ENCODE peak calls at places on chromosomes 6 and 20, in ten cellular contexts. One of them, this sample, is unnamed.

GRCh38 chr6:87333591-87334181 is 4.6 kb upstream of the GJB7 start:
- DNase-seq in foreskin fibroblast: peak; percentile 37
- DNase-seq in GM06990: no peak
- DNase-seq in psoas muscle: no peak
- DNase-seq in astrocyte of the spinal cord: no peak
- DNase-seq in osteocyte: no peak
- DNase-seq in cardiac fibroblast: peak; percentile 62
- DNase-seq in upper lobe of right lung: no peak
- DNase-seq in neural crest cell: no peak
- DNase-seq in A673: peak; percentile 71
- DNase-seq in this sample: no peak

GRCh38 chr6:98833101-98834059 is 994 bp upstream of the POU3F2 start:
- DNase-seq in osteocyte: no peak
- DNase-seq in astrocyte of the spinal cord: peak; percentile 58
- DNase-seq in cardiac fibroblast: peak; percentile 23
- DNase-seq in GM06990: peak; percentile 54
- DNase-seq in upper lobe of right lung: peak; percentile 73
- DNase-seq in foreskin fibroblast: no peak
- DNase-seq in A673: peak; percentile 80
- DNase-seq in psoas muscle: no peak
- DNase-seq in neural crest cell: no peak
- DNase-seq in this sample: no peak

GRCh38 chr20:49928411-49929141 is 7.6 kb upstream of the RNF114 start:
- DNase-seq in GM06990: peak; percentile 38
- DNase-seq in neural crest cell: peak; percentile 83
- DNase-seq in foreskin fibroblast: peak; percentile 76
- DNase-seq in cardiac fibroblast: peak; percentile 91
- DNase-seq in osteocyte: peak; percentile 91
- DNase-seq in A673: peak; percentile 91
- DNase-seq in psoas muscle: peak; percentile 85
- DNase-seq in astrocyte of the spinal cord: peak; percentile 90
- DNase-seq in upper lobe of right lung: peak; percentile 83
- DNase-seq in this sample: peak; percentile 48

GRCh38 chr6:4948781-4949450 is 54.9 kb downstream of the RPP40 start:
- DNase-seq in foreskin fibroblast: no peak
- DNase-seq in A673: peak; percentile 30
- DNase-seq in astrocyte of the spinal cord: no peak
- DNase-seq in osteocyte: no peak
- DNase-seq in GM06990: no peak
- DNase-seq in neural crest cell: no peak
- DNase-seq in cardiac fibroblast: no peak
- DNase-seq in psoas muscle: no peak
- DNase-seq in upper lobe of right lung: no peak
- DNase-seq in this sample: no peak

GRCh38 chr6:42406296-42407280 is 45.1 kb downstream of the TRERF1 start:
- DNase-seq in foreskin fibroblast: no peak
- DNase-seq in osteocyte: no peak
- DNase-seq in neural crest cell: no peak
- DNase-seq in cardiac fibroblast: peak; percentile 39
- DNase-seq in astrocyte of the spinal cord: peak; percentile 43
- DNase-seq in psoas muscle: no peak
- DNase-seq in upper lobe of right lung: no peak
- DNase-seq in A673: peak; percentile 37
- DNase-seq in GM06990: no peak
- DNase-seq in this sample: no peak

GRCh38 chr20:40309731-40310130 is 379.3 kb downstream of the MAFB start:
- DNase-seq in psoas muscle: no peak
- DNase-seq in GM06990: no peak
- DNase-seq in cardiac fibroblast: no peak
- DNase-seq in neural crest cell: no peak
- DNase-seq in A673: no peak
- DNase-seq in osteocyte: no peak
- DNase-seq in upper lobe of right lung: no peak
- DNase-seq in foreskin fibroblast: no peak
- DNase-seq in astrocyte of the spinal cord: peak; percentile 46
- DNase-seq in this sample: no peak

GRCh38 chr6:12263403-12263802 is 26.8 kb upstream of the EDN1 start:
- DNase-seq in GM06990: no peak
- DNase-seq in psoas muscle: no peak
- DNase-seq in A673: no peak
- DNase-seq in neural crest cell: no peak
- DNase-seq in upper lobe of right lung: no peak
- DNase-seq in cardiac fibroblast: no peak
- DNase-seq in foreskin fibroblast: no peak
- DNase-seq in osteocyte: no peak
- DNase-seq in astrocyte of the spinal cord: no peak
- DNase-seq in this sample: no peak

GRCh38 chr6:156396068-156396771 is 381.0 kb upstream of the ARID1B start:
- DNase-seq in astrocyte of the spinal cord: no peak
- DNase-seq in cardiac fibroblast: no peak
- DNase-seq in upper lobe of right lung: no peak
- DNase-seq in psoas muscle: no peak
- DNase-seq in A673: no peak
- DNase-seq in neural crest cell: no peak
- DNase-seq in foreskin fibroblast: no peak
- DNase-seq in GM06990: peak; percentile 74
- DNase-seq in osteocyte: no peak
- DNase-seq in this sample: no peak

GRCh38 chr6:151060096-151060741 is 179.5 kb upstream of the AKAP12 start:
- DNase-seq in foreskin fibroblast: peak; percentile 94
- DNase-seq in osteocyte: peak; percentile 64
- DNase-seq in A673: no peak
- DNase-seq in GM06990: no peak
- DNase-seq in neural crest cell: no peak
- DNase-seq in cardiac fibroblast: peak; percentile 77
- DNase-seq in astrocyte of the spinal cord: peak; percentile 92
- DNase-seq in upper lobe of right lung: no peak
- DNase-seq in psoas muscle: no peak
- DNase-seq in this sample: no peak

GRCh38 chr20:32626859-32627636 is 41.9 kb upstream of the NOL4L start:
- DNase-seq in psoas muscle: no peak
- DNase-seq in A673: no peak
- DNase-seq in osteocyte: no peak
- DNase-seq in cardiac fibroblast: no peak
- DNase-seq in neural crest cell: no peak
- DNase-seq in upper lobe of right lung: no peak
- DNase-seq in GM06990: peak; percentile 37
- DNase-seq in foreskin fibroblast: no peak
- DNase-seq in astrocyte of the spinal cord: no peak
- DNase-seq in this sample: peak; percentile 27

GRCh38 chr20:57260065-57260958 is 6.1 kb downstream of the BMP7 start:
- DNase-seq in psoas muscle: no peak
- DNase-seq in cardiac fibroblast: no peak
- DNase-seq in foreskin fibroblast: no peak
- DNase-seq in astrocyte of the spinal cord: no peak
- DNase-seq in A673: no peak
- DNase-seq in GM06990: no peak
- DNase-seq in upper lobe of right lung: no peak
- DNase-seq in osteocyte: no peak
- DNase-seq in neural crest cell: no peak
- DNase-seq in this sample: no peak

GRCh38 chr6:142756215-142756630 is 188.8 kb downstream of the HIVEP2 start:
- DNase-seq in foreskin fibroblast: peak; percentile 81
- DNase-seq in GM06990: no peak
- DNase-seq in upper lobe of right lung: no peak
- DNase-seq in neural crest cell: no peak
- DNase-seq in astrocyte of the spinal cord: peak; percentile 35
- DNase-seq in cardiac fibroblast: peak; percentile 63
- DNase-seq in psoas muscle: no peak
- DNase-seq in A673: no peak
- DNase-seq in osteocyte: no peak
- DNase-seq in this sample: no peak
- TF ChIP-seq CTCF in foreskin fibroblast: no peak
- TF ChIP-seq CTCF in GM06990: no peak
- TF ChIP-seq CTCF in upper lobe of right lung: no peak
- TF ChIP-seq CTCF in neural crest cell: no peak
- TF ChIP-seq CTCF in astrocyte of the spinal cord: no peak
- TF ChIP-seq CTCF in cardiac fibroblast: peak; percentile 0
- TF ChIP-seq CTCF in psoas muscle: no peak
- TF ChIP-seq CTCF in A673: no peak
- TF ChIP-seq CTCF in osteocyte: no peak
- TF ChIP-seq CTCF in this sample: no peak

DNA sequence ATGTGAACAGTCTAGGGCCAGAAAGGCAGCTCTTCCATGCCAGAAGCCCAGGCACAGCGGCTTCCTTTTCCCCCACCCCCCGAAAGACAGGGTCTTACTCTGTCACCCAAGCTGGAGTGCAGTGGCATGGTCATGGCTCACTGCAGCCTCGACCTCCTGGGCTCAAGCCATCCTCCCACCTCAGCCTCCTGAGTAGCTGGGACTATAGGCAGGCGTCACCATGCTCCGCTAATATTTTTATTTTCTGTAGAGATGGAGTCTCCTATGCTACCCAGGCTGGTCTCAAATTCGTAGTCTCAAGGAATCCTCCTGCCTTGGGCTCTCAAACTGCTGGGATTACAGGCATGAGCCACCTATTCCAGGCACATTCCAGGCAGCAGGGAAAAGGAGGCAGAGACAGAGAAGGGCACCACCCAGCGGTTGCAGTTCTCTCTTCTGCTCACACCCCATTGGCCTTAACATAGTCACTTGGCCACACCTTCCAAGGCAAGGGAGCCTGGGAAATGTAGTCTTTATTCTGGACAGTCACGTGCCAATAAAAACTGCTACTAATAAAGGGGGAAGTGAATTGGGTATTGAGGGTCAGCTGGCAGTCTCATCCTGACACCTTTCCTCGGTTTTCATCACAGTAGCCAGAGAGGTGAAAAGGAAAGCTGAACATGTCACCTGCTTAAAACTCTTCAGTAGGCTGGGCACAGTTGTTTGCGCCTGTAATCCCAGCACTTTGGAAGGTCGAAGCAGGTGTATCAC is 205.9 kb downstream of the ZMYND8 start:
- DNase-seq in upper lobe of right lung: peak; percentile 76
- DNase-seq in psoas muscle: peak; percentile 61
- DNase-seq in osteocyte: no peak
- DNase-seq in astrocyte of the spinal cord: peak; percentile 76
- DNase-seq in cardiac fibroblast: peak; percentile 85
- DNase-seq in foreskin fibroblast: peak; percentile 55
- DNase-seq in GM06990: no peak
- DNase-seq in A673: peak; percentile 85
- DNase-seq in neural crest cell: peak; percentile 65
- DNase-seq in this sample: no peak
- TF ChIP-seq CTCF in upper lobe of right lung: peak; percentile 50
- TF ChIP-seq CTCF in psoas muscle: peak; percentile 27
- TF ChIP-seq CTCF in osteocyte: peak; percentile 75
- TF ChIP-seq CTCF in astrocyte of the spinal cord: peak; percentile 78
- TF ChIP-seq CTCF in cardiac fibroblast: peak; percentile 84
- TF ChIP-seq CTCF in foreskin fibroblast: peak; percentile 59
- TF ChIP-seq CTCF in GM06990: peak; percentile 24
- TF ChIP-seq CTCF in A673: peak; percentile 82
- TF ChIP-seq CTCF in neural crest cell: peak; percentile 72
- TF ChIP-seq CTCF in this sample: no peak

GRCh38 chr6:55496201-55496600 is 82.8 kb downstream of the HMGCLL1 start:
- DNase-seq in osteocyte: no peak
- DNase-seq in foreskin fibroblast: peak; percentile 3
- DNase-seq in neural crest cell: no peak
- DNase-seq in A673: no peak
- DNase-seq in GM06990: no peak
- DNase-seq in cardiac fibroblast: no peak
- DNase-seq in psoas muscle: no peak
- DNase-seq in astrocyte of the spinal cord: no peak
- DNase-seq in upper lobe of right lung: no peak
- DNase-seq in this sample: no peak

GRCh38 chr6:55495277-55495676 is 83.7 kb downstream of the HMGCLL1 start:
- DNase-seq in upper lobe of right lung: no peak
- DNase-seq in cardiac fibroblast: no peak
- DNase-seq in psoas muscle: no peak
- DNase-seq in neural crest cell: no peak
- DNase-seq in foreskin fibroblast: no peak
- DNase-seq in A673: no peak
- DNase-seq in GM06990: no peak
- DNase-seq in osteocyte: no peak
- DNase-seq in astrocyte of the spinal cord: no peak
- DNase-seq in this sample: no peak

GRCh38 chr6:55492259-55492658 is 86.7 kb downstream of the HMGCLL1 start:
- DNase-seq in osteocyte: no peak
- DNase-seq in astrocyte of the spinal cord: no peak
- DNase-seq in cardiac fibroblast: no peak
- DNase-seq in GM06990: no peak
- DNase-seq in foreskin fibroblast: no peak
- DNase-seq in psoas muscle: no peak
- DNase-seq in upper lobe of right lung: no peak
- DNase-seq in A673: no peak
- DNase-seq in neural crest cell: no peak
- DNase-seq in this sample: no peak

DNA sequence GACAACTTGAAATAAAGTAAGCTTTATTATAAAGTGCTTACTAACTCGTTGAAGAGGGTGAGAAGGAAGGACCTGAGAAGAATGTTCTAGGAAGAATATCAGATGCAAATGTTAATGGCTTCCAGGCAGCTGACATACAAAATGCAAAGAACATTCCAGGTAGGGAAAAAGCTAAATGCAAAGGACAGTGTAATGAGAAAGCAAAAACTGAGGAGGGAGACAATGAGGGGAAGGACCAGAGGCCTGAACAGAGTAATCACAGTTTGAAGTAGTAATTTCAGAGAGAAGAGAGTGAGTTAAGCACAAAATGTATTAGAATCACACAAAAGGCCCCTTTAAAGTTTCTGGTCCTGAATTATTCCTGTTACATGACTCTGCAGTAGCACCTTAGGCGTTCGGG is 81.3 kb downstream of the HMGCLL1 start:
- DNase-seq in astrocyte of the spinal cord: no peak
- DNase-seq in psoas muscle: no peak
- DNase-seq in osteocyte: no peak
- DNase-seq in foreskin fibroblast: no peak
- DNase-seq in cardiac fibroblast: no peak
- DNase-seq in upper lobe of right lung: no peak
- DNase-seq in A673: no peak
- DNase-seq in GM06990: no peak
- DNase-seq in neural crest cell: no peak
- DNase-seq in this sample: no peak
- TF ChIP-seq CTCF in astrocyte of the spinal cord: no peak
- TF ChIP-seq CTCF in psoas muscle: no peak
- TF ChIP-seq CTCF in osteocyte: no peak
- TF ChIP-seq CTCF in foreskin fibroblast: no peak
- TF ChIP-seq CTCF in cardiac fibroblast: no peak
- TF ChIP-seq CTCF in upper lobe of right lung: no peak
- TF ChIP-seq CTCF in A673: no peak
- TF ChIP-seq CTCF in GM06990: no peak
- TF ChIP-seq CTCF in neural crest cell: no peak
- TF ChIP-seq CTCF in this sample: no peak

GRCh38 chr6:51257938-51258337 is 439.3 kb downstream of the TFAP2B start:
- DNase-seq in psoas muscle: no peak
- DNase-seq in cardiac fibroblast: no peak
- DNase-seq in A673: no peak
- DNase-seq in osteocyte: no peak
- DNase-seq in foreskin fibroblast: no peak
- DNase-seq in GM06990: no peak
- DNase-seq in neural crest cell: no peak
- DNase-seq in astrocyte of the spinal cord: no peak
- DNase-seq in upper lobe of right lung: no peak
- DNase-seq in this sample: no peak

GRCh38 chr6:51265426-51265825 is 446.8 kb downstream of the TFAP2B start:
- DNase-seq in psoas muscle: no peak
- DNase-seq in osteocyte: no peak
- DNase-seq in upper lobe of right lung: no peak
- DNase-seq in astrocyte of the spinal cord: no peak
- DNase-seq in neural crest cell: no peak
- DNase-seq in foreskin fibroblast: no peak
- DNase-seq in A673: no peak
- DNase-seq in GM06990: no peak
- DNase-seq in cardiac fibroblast: no peak
- DNase-seq in this sample: no peak

GRCh38 chr6:51260003-51260402 is 441.3 kb downstream of the TFAP2B start:
- DNase-seq in astrocyte of the spinal cord: no peak
- DNase-seq in foreskin fibroblast: no peak
- DNase-seq in psoas muscle: no peak
- DNase-seq in A673: no peak
- DNase-seq in osteocyte: no peak
- DNase-seq in neural crest cell: no peak
- DNase-seq in upper lobe of right lung: no peak
- DNase-seq in cardiac fibroblast: no peak
- DNase-seq in GM06990: no peak
- DNase-seq in this sample: no peak
- TF ChIP-seq CTCF in astrocyte of the spinal cord: no peak
- TF ChIP-seq CTCF in foreskin fibroblast: no peak
- TF ChIP-seq CTCF in psoas muscle: no peak
- TF ChIP-seq CTCF in A673: no peak
- TF ChIP-seq CTCF in osteocyte: no peak
- TF ChIP-seq CTCF in neural crest cell: no peak
- TF ChIP-seq CTCF in upper lobe of right lung: no peak
- TF ChIP-seq CTCF in cardiac fibroblast: no peak
- TF ChIP-seq CTCF in GM06990: no peak
- TF ChIP-seq CTCF in this sample: no peak